ENCODE peak calls at places on chromosomes 16 and 17, in four cellular contexts. C is K562, H is H1, O is HepG2. E is an unnamed sample.
A peak's percentile ranks its signal among the peaks of the same experiment; 100 is the strongest.

GRCh38 chr16:72044825-72045359 is 9.4 kb upstream of the HP start:
- DNase-seq in C (no peak), H (no peak), O (no peak), E (no peak)

GRCh38 chr17:47607481-47607880 is 42.2 kb upstream of the KPNB1 start:
- DNase-seq in C (no peak), H (no peak), O (no peak), E (no peak)

GRCh38 chr16:80150978-80151705 is 389.7 kb upstream of the DYNLRB2 start:
- DNase-seq in C (no peak), H (no peak), O (no peak), E (no peak)

GRCh38 chr17:46979023-46979870 is at the start of gene RPRML:
- DNase-seq in C (peak; percentile 39), H (no peak), O (no peak), E (peak; percentile 25)

GRCh38 chr17:78144146-78144719 is 2.0 kb upstream of the C17orf99 start:
- DNase-seq in C (peak; percentile 92), H (no peak), O (no peak), E (no peak)

GRCh38 chr17:81551458-81552243 is 502 bp downstream of the FAAP100 start:
- DNase-seq in C (peak; percentile 85), H (no peak), O (peak; percentile 47), E (no peak)

GRCh38 chr17:50123649-50124349 is 6.2 kb downstream of the SAMD14 start:
- DNase-seq in C (no peak), H (no peak), O (no peak), E (no peak)

GRCh38 chr16:2159052-2159838 is 3.7 kb downstream of the TRAF7 start:
- DNase-seq in C (no peak), H (no peak), O (no peak), E (peak; percentile 57)

GRCh38 chr16:23423496-23424049 is 29.4 kb downstream of the COG7 start:
- DNase-seq in C (no peak), H (no peak), O (peak; percentile 21), E (peak; percentile 60)

GRCh38 chr16:58807276-58807675 is 73.2 kb upstream of the GOT2 start:
- DNase-seq in C (no peak), H (no peak), O (no peak), E (no peak)

GRCh38 chr17:50209472-50210248 is 8.2 kb upstream of the COL1A1 start:
- DNase-seq in C (peak; percentile 54), H (no peak), O (no peak), E (no peak)

GRCh38 chr17:28827672-28828071 is 14.9 kb downstream of the FAM222B start:
- DNase-seq in C (peak; percentile 41), H (no peak), O (no peak), E (no peak)

GRCh38 chr16:11824362-11824761 is 27.0 kb downstream of the RSL1D1 start:
- DNase-seq in C (no peak), H (no peak), O (peak; percentile 95), E (peak; percentile 21)

GRCh38 chr17:1724869-1725641 is 551 bp downstream of the WDR81 start:
- DNase-seq in C (no peak), H (no peak), O (no peak), E (no peak)

GRCh38 chr17:8994319-8994718 is 27.0 kb upstream of the NTN1 start:
- DNase-seq in C (peak; percentile 34), H (peak; percentile 57), O (peak; percentile 20), E (peak; percentile 62)

GRCh38 chr16:58222532-58223316 is 24.8 kb upstream of the CSNK2A2 start:
- DNase-seq in C (no peak), H (no peak), O (peak; percentile 51), E (peak; percentile 26)

GRCh38 chr17:49969794-49970389 is 902 bp downstream of the DLX4 start:
- DNase-seq in C (no peak), H (no peak), O (no peak), E (no peak)

GRCh38 chr16:871562-872330 is 71.2 kb upstream of the GNG13 start:
- DNase-seq in C (no peak), H (no peak), O (no peak), E (no peak)

GRCh38 chr16:4763791-4764190 is 3.2 kb downstream of the ZNF500 start:
- DNase-seq in C (no peak), H (no peak), O (no peak), E (no peak)

GRCh38 chr16:15829460-15829859 is 27.4 kb downstream of the MYH11 start:
- DNase-seq in C (no peak), H (no peak), O (no peak), E (no peak)

GRCh38 chr17:70123193-70123592 is 46.1 kb upstream of the KCNJ2 start:
- DNase-seq in C (no peak), H (no peak), O (no peak), E (no peak)

GRCh38 chr16:49281843-49282642 is 405 bp upstream of the CBLN1 start:
- DNase-seq in C (peak; percentile 92), H (peak; percentile 54), O (no peak), E (peak; percentile 78)

GRCh38 chr16:82882249-82882648 is 255.5 kb downstream of the CDH13 start:
- DNase-seq in C (no peak), H (no peak), O (no peak), E (no peak)

GRCh38 chr17:76598004-76598439 is 12.4 kb upstream of the ST6GALNAC2 start:
- DNase-seq in C (no peak), H (no peak), O (peak; percentile 67), E (no peak)

GRCh38 chr17:75909051-75909811 is 4.5 kb upstream of the MRPL38 start:
- DNase-seq in C (no peak), H (no peak), O (no peak), E (no peak)

GRCh38 chr16:4510747-4511426 is 27.7 kb downstream of the CDIP1 start:
- DNase-seq in C (no peak), H (no peak), O (no peak), E (no peak)

GRCh38 chr16:13435415-13435814 is 484.5 kb upstream of the ERCC4 start:
- DNase-seq in C (no peak), H (no peak), O (no peak), E (no peak)

GRCh38 chr17:41060052-41060604 is at the start of gene KRTAP2-3:
- DNase-seq in C (no peak), H (no peak), O (peak; percentile 36), E (peak; percentile 49)

GRCh38 chr17:44867841-44868240 is 20.2 kb downstream of the HIGD1B start:
- DNase-seq in C (no peak), H (no peak), O (no peak), E (no peak)

GRCh38 chr17:39737761-39738567 is at the start of gene GRB7:
- DNase-seq in C (peak; percentile 42), H (no peak), O (peak; percentile 56), E (peak; percentile 70)

GRCh38 chr17:63275318-63275967 is 170.7 kb downstream of the CYB561 start:
- DNase-seq in C (peak; percentile 54), H (no peak), O (peak; percentile 40), E (peak; percentile 82)

GRCh38 chr17:48067245-48067644 is 19.1 kb downstream of the NFE2L1 start:
- DNase-seq in C (no peak), H (no peak), O (no peak), E (no peak)

GRCh38 chr16:87125206-87126155 is 191.7 kb downstream of the C16orf95 start:
- DNase-seq in C (no peak), H (no peak), O (no peak), E (no peak)

GRCh38 chr17:58789831-58790230 is 34.2 kb downstream of the PPM1E start:
- DNase-seq in C (no peak), H (no peak), O (no peak), E (no peak)

GRCh38 chr17:58788199-58788598 is 32.5 kb downstream of the PPM1E start:
- DNase-seq in C (no peak), H (no peak), O (no peak), E (no peak)

GRCh38 chr17:58785097-58785496 is 29.4 kb downstream of the PPM1E start:
- DNase-seq in C (no peak), H (no peak), O (no peak), E (no peak)

GRCh38 chr17:58789160-58789559 is 33.5 kb downstream of the PPM1E start:
- DNase-seq in C (no peak), H (no peak), O (no peak), E (no peak)

DNA sequence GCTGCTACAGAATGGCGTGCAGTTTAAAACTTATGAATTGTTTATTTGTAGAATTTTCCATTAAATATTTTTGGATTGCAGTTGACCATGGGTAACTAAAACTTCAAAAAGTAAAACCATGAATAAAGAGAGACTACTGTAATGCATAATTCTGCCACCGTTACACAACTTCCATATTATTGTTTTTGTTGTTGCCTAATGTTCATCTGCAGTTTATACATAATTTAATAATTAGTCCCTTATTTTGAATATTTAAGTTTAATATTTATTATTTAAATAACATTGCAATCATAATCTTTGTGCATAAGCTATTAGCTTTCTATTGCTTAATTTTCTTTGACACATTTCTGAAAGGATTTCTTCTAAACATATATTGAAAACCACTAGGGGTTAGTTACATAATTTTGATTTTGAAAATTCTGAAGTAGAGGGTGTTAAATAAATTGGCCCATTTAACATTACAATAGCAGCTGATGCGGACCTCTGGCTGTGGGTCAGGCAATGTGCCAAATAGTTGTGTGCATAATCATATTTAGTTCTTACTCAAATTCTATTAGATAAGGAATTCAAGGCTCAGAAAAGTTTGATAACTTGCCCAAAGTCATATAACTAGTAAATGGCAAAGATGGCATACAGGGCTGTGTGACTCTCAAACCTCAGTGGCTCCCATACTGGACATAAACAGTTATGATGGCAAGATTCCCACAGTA is 31.1 kb downstream of the PPM1E start:
- DNase-seq in C (peak; percentile 35), H (no peak), O (no peak), E (peak; percentile 8)
- TF ChIP-seq PHF8 in C (no peak), H (no peak), O (no peak), E (no peak)

GRCh38 chr16:66536525-66536924 is 13.4 kb downstream of the TK2 start:
- DNase-seq in C (no peak), H (no peak), O (no peak), E (no peak)
- TF ChIP-seq PHF8 in C (no peak), H (no peak), O (no peak), E (no peak)

DNA sequence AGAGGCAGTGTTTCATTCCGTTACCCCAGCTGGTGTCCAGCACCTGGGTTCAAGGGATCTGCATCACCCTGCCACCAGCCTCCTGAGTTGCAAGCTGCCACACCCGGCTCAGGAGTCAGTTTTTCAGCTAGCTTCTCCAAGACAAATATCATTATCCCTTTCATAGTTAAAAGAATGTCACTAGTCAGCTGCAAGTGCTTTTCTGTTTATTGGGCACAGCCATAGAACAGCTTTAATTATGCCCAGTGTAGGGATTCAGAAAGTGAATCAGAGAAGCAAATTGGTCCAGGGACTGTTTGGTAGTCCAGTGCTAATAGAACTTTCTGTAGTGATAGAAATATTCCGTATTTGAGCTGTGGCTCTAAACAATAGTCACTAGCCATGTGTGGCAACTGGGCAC is 2.9 kb upstream of the AOC3 start:
- DNase-seq in C (no peak), H (no peak), O (no peak), E (no peak)
- TF ChIP-seq PHF8 in C (no peak), H (no peak), O (no peak), E (no peak)

DNA sequence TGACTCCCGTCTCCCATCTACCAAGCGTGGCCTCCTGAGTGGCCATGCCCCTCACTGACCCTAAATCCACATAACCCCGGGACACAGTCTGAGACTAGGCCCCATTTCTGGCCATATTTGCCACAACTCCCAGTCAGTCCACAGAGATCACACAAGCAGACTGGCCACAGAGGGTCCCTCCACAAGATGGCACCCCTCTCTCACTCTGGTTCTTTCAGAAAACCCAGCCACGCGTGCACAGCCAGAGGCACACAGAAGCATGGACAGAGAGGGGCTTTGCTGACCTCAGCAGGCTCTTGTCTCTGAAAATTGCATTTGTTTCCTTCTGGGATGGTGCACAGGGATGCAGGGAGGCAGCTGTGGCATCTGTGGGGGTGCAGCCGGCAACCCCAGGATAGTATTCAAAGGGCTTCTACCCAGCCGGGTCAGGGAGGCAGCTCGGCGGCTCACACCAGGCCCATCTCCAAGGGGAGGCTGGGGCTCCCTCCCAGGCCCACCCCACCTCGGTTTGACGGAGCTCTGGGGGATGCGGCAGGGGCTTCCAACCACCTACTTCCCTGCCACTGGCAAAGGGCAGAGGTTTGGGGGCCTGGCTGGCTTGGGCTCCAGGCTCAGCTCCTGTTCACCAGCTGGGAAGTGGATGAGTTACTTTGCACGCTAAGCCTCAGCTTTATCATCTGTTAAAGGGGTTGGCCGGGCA is 16.8 kb downstream of the DOC2B start:
- DNase-seq in C (peak; percentile 12), H (no peak), O (peak; percentile 40), E (peak; percentile 61)
- TF ChIP-seq PHF8 in C (no peak), H (no peak), O (no peak), E (no peak)

E was measured in A549.